ENCODE peak calls at places on chromosomes 6 and 20, in seven cellular contexts. K is A673, Y is hepatocyte, N is fibroblast of mammary gland, E is RWPE1, C is BJ, H is kidney epithelial cell. S is an unnamed sample.

GRCh38 chr20:35648836-35649235 is 15.9 kb downstream of the CPNE1 start:
- DNase-seq in C (no peak), N (peak), Y (no peak), H (no peak), E (no peak), K (no peak), S (no peak)

GRCh38 chr20:56166781-56167465 is 81.6 kb upstream of the MC3R start:
- DNase-seq in N (no peak), C (no peak), Y (no peak), H (no peak), K (no peak), E (no peak), S (no peak)

GRCh38 chr6:27505209-27506027 is 32.5 kb upstream of the ZNF184 start:
- DNase-seq in H (no peak), C (no peak), E (peak), Y (peak), N (peak), K (peak), S (peak)

GRCh38 chr20:53611449-53611894 is 17.8 kb upstream of the ZNF217 start:
- DNase-seq in H (peak), C (peak), N (peak), Y (peak), K (peak), E (peak), S (peak)

GRCh38 chr6:110530671-110531070 is 54.3 kb upstream of the SLC22A16 start:
- DNase-seq in K (no peak), N (peak), H (no peak), C (no peak), E (no peak), Y (no peak), S (no peak)

GRCh38 chr20:23046431-23046830 is 3.0 kb downstream of the THBD start:
- DNase-seq in Y (no peak), E (no peak), N (no peak), C (no peak), H (no peak), K (no peak), S (no peak)

GRCh38 chr6:10175330-10175729 is 239.5 kb downstream of the TFAP2A start:
- DNase-seq in C (no peak), Y (no peak), H (no peak), N (no peak), E (peak), K (no peak), S (no peak)

GRCh38 chr20:43844778-43845614 is 69.7 kb upstream of the TOX2 start:
- DNase-seq in K (peak), E (peak), N (peak), Y (peak), H (peak), C (peak), S (no peak)

GRCh38 chr6:162058281-162058875 is 669.2 kb downstream of the PRKN start:
- DNase-seq in C (no peak), K (no peak), Y (peak), E (peak), H (peak), N (peak), S (peak)

GRCh38 chr6:9977451-9977850 is 437.4 kb downstream of the TFAP2A start:
- DNase-seq in K (no peak), H (peak), E (no peak), C (no peak), N (no peak), Y (no peak), S (no peak)

GRCh38 chr20:17648782-17649730 is 33.0 kb downstream of the RRBP1 start:
- DNase-seq in E (peak), H (no peak), N (no peak), Y (no peak), C (no peak), K (no peak), S (peak)

GRCh38 chr6:6610031-6610591 is 21.6 kb downstream of the LY86 start:
- DNase-seq in C (no peak), N (no peak), H (no peak), K (no peak), Y (no peak), E (no peak), S (no peak)

GRCh38 chr6:17043148-17043522 is 58.7 kb upstream of the STMND1 start:
- DNase-seq in E (no peak), K (no peak), Y (no peak), N (no peak), H (no peak), C (no peak), S (no peak)

GRCh38 chr20:15071010-15071808 is 733.8 kb upstream of the FLRT3 start:
- DNase-seq in K (no peak), Y (no peak), H (no peak), C (peak), N (no peak), E (no peak), S (no peak)

GRCh38 chr20:37845261-37845681 is 57.7 kb upstream of the VSTM2L start:
- DNase-seq in Y (no peak), K (peak), H (no peak), E (no peak), N (no peak), C (no peak), S (no peak)

GRCh38 chr6:108714012-108714773 is 134.0 kb upstream of the ARMC2 start:
- DNase-seq in Y (no peak), C (no peak), K (peak), H (no peak), N (peak), E (no peak), S (no peak)

GRCh38 chr6:117206951-117207687 is 58.2 kb upstream of the VGLL2 start:
- DNase-seq in H (no peak), N (no peak), Y (peak), C (no peak), E (no peak), K (no peak), S (no peak)

GRCh38 chr20:58777657-58778056 is 73.0 kb downstream of the GNAS-AS1 start:
- DNase-seq in C (no peak), H (no peak), N (no peak), Y (no peak), K (no peak), E (no peak), S (no peak)

GRCh38 chr20:48684501-48685041 is 143.2 kb downstream of the PREX1 start:
- DNase-seq in C (no peak), N (no peak), H (no peak), E (no peak), Y (no peak), K (no peak), S (no peak)

GRCh38 chr6:47292944-47293343 is 16.8 kb downstream of the TNFRSF21 start:
- DNase-seq in N (peak), H (no peak), C (no peak), K (no peak), Y (no peak), E (peak), S (no peak)

GRCh38 chr6:40410792-40411191 is 176.4 kb downstream of the LRFN2 start:
- DNase-seq in H (no peak), Y (no peak), N (no peak), K (peak), E (no peak), C (no peak), S (no peak)

GRCh38 chr20:44393608-44394519 is 38.4 kb downstream of the HNF4A start:
- DNase-seq in Y (no peak), H (no peak), E (no peak), N (no peak), K (no peak), C (no peak), S (no peak)

GRCh38 chr6:137734875-137735182 is 132.2 kb upstream of the TNFAIP3 start:
- DNase-seq in Y (no peak), H (no peak), C (no peak), K (no peak), N (peak), E (no peak), S (no peak)

GRCh38 chr6:33592595-33593413 is 12.7 kb upstream of the BAK1 start:
- DNase-seq in K (no peak), H (peak), C (no peak), E (no peak), Y (peak), N (no peak), S (no peak)

GRCh38 chr6:159540152-159540551 is 152.9 kb downstream of the SOD2 start:
- DNase-seq in H (no peak), N (no peak), Y (peak), E (no peak), C (no peak), K (peak), S (no peak)

GRCh38 chr20:17612287-17612974 is 42.6 kb downstream of the DSTN start:
- DNase-seq in H (no peak), N (peak), E (no peak), C (no peak), Y (no peak), K (no peak), S (no peak)

DNA sequence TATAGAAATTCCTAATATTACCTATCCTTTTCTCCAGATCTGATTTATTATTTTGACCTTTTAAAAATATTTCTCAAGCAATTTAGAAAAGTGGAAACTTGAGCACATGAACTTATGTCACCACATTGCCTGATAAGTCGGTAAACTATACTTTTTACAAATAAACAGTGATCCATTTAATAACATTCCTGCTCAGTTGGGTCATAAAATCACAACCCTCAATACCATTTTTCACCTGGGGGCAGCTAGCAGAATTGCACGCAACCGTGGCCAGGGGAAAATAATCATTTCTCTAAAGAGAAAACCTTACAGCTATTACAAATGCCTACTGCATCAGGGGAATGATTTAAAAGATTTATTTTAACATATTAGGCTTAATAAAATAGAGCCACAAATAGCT is 614.5 kb downstream of the PHF3 start:
- DNase-seq in N (no peak), Y (no peak), H (no peak), K (no peak), C (peak), E (no peak), S (no peak)
- TF ChIP-seq CTCF in N (peak), Y (no peak), H (peak), K (no peak), C (no peak), E (no peak), S (no peak)

DNA sequence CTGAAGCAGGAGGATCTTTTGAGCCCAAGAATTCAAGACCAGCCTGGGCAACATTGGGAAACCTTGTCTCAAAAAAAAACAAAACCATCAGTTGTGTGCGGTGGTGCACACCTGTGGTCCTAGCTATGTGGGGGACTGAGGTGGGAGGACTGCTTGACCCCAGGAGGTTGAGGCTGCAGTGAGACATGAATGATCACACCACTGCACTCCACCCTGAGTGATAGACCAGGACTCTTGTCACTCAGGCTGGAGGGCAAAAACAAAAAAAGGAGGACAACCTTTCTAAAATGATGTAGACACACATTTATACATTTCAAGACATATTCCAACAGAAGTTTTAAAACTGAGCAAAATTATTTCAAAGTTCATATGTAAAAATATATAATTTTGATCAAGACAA is 45.1 kb downstream of the NOL7 start:
- DNase-seq in Y (no peak), C (no peak), E (no peak), N (no peak), K (no peak), H (no peak), S (no peak)
- TF ChIP-seq CTCF in Y (no peak), C (no peak), E (no peak), N (no peak), K (no peak), H (no peak), S (no peak)

GRCh38 chr6:28923318-28924102 is at the start of gene TRIM27:
- DNase-seq in K (peak), C (no peak), E (peak), H (no peak), N (peak), Y (peak), S (peak)
- TF ChIP-seq CTCF in K (no peak), C (no peak), E (no peak), H (no peak), N (no peak), Y (no peak), S (no peak)

DNA sequence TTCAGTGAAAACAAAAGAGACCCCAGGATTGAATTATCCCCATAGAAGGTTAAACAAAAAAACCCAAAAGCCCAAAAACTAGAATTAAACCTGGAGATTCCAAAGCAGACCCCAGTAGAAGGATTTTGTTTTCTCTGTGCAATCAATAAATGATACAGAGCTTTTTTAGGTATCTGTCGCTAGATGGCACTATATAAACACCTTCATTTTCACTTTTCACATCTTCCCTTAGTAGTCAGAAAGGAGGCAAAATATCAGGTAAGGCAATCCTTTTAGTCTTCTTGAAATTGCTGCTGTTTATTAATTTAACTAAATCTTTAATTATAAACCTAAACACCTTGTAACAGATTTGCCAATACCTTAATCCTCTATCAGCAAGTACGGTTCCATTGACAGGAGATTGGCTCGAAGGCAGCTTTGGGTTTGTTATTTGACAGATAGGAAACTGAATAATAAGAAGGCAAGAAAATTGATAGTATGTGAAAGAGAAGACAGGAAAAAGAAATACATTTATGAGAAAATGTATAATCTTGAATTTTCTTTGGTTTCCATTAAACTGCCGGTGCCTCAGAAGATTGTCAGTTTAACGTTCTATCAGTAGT is 23.3 kb upstream of the IBTK start:
- DNase-seq in K (peak), N (peak), C (no peak), Y (peak), H (no peak), E (peak), S (no peak)
- TF ChIP-seq CTCF in K (peak), N (peak), C (peak), Y (peak), H (peak), E (peak), S (no peak)

GRCh38 chr6:96716221-96716620 is 121.1 kb downstream of the GPR63 start:
- DNase-seq in N (no peak), C (no peak), H (no peak), K (peak), Y (no peak), E (no peak), S (no peak)
- TF ChIP-seq CTCF in N (no peak), C (no peak), H (no peak), K (peak), Y (no peak), E (no peak), S (no peak)

S was measured in Calu3.